ENCODE peak calls at places on chromosome 1, in four cellular contexts. A, Z, J and K are unnamed samples.

GRCh38 chr1:37930246-37931142 is 16.4 kb downstream of the INPP5B start:
- DNase-seq in A (peak), J (no peak), Z (no peak), K (peak)

GRCh38 chr1:157045251-157046218 is at the start of gene ARHGEF11:
- DNase-seq in Z (peak), A (peak), J (peak), K (peak)

GRCh38 chr1:65090406-65090805 is 57.6 kb upstream of the AK4 start:
- DNase-seq in J (no peak), A (no peak), Z (no peak), K (no peak)

GRCh38 chr1:8040586-8040985 is 14.5 kb upstream of the ERRFI1 start:
- DNase-seq in A (peak), Z (peak), J (no peak), K (peak)

GRCh38 chr1:186819140-186819539 is 9.6 kb upstream of the PLA2G4A start:
- DNase-seq in A (peak), Z (peak), J (no peak), K (peak)

GRCh38 chr1:3650248-3651010 is 526 bp upstream of the WRAP73 start:
- DNase-seq in J (no peak), A (no peak), Z (no peak), K (no peak)

GRCh38 chr1:161506336-161507223 is 1.3 kb downstream of the FCGR2A start:
- DNase-seq in Z (no peak), A (peak), J (no peak), K (peak)

GRCh38 chr1:201764166-201764565 is 64.8 kb upstream of the IPO9 start:
- DNase-seq in J (no peak), A (no peak), Z (no peak), K (no peak)

GRCh38 chr1:179090923-179091322 is 9.1 kb downstream of the TOR3A start:
- DNase-seq in J (no peak), Z (no peak), A (no peak), K (no peak)

GRCh38 chr1:109198745-109199144 is 15.0 kb upstream of the SARS1 start:
- DNase-seq in A (peak), J (no peak), Z (no peak), K (peak)

GRCh38 chr1:82775402-82776000 is 974.8 kb downstream of the ADGRL2 start:
- DNase-seq in Z (no peak), A (peak), J (peak), K (peak)

GRCh38 chr1:52366517-52366827 is 467 bp upstream of the CC2D1B start:
- DNase-seq in J (no peak), Z (no peak), A (no peak), K (no peak)

GRCh38 chr1:52365091-52365745 is 787 bp downstream of the CC2D1B start:
- DNase-seq in A (peak), Z (peak), J (no peak), K (peak)

GRCh38 chr1:52367272-52367671 is 1.3 kb upstream of the CC2D1B start:
- DNase-seq in Z (no peak), J (no peak), A (no peak), K (no peak)

GRCh38 chr1:52365746-52366516 is at the start of gene CC2D1B:
- DNase-seq in J (peak), Z (peak), A (peak), K (peak)

DNA sequence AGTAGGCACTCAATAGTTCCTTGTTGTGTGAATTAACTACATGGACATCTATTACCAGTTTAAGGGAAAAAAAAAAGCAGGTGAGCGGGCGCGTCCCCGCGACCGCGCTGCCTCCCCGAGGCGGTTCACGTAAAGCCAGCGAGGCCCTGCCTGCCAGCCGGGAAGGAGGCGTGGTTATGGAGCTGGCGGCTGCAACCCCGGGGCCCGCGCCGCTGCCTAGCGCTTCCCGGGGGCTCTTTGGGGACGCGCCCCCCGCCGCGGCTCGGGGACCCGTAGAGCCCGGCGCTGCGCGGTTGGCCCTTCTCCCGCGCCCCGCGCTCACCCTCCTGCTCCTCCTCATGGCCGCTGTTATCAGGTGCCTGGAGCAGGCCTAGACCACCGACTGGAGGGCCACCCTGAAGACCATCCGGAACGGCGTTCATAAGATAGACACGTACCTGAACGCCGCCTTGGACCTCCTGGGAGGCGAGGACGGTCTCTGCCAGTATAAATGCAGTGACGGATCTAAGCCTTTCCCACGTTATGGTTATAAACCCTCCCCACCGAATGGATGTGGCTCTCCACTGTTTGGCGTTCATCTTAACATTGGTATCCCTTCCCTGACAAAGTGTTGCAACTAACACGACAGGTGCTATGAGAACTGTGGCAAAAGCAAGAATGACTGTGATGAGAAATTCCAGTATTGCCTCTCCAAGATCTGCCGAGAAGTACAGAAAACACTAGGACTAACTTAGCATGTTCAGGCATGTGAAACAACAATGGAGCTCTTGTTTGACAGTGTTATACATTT is 2.6 kb upstream of the CC2D1B start:
- DNase-seq in A (peak), Z (no peak), J (no peak), K (peak)
- TF ChIP-seq CTCF in A (peak), Z (no peak), J (no peak), K (peak)

GRCh38 chr1:182839209-182840065 is at the start of gene DHX9:
- DNase-seq in A (peak), J (peak), Z (no peak), K (peak)
- TF ChIP-seq CTCF in A (peak), J (peak), Z (peak), K (peak)

GRCh38 chr1:155227261-155228095 is 19.0 kb downstream of the MTX1 start:
- DNase-seq in A (peak), Z (peak), J (peak), K (peak)

GRCh38 chr1:155226188-155226909 is 17.9 kb downstream of the MTX1 start:
- DNase-seq in Z (no peak), A (peak), J (no peak), K (peak)

GRCh38 chr1:155223017-155223416 is 14.5 kb downstream of the MTX1 start:
- DNase-seq in A (no peak), Z (no peak), J (no peak), K (no peak)

GRCh38 chr1:155228096-155228427 is 19.6 kb downstream of the MTX1 start:
- DNase-seq in Z (no peak), A (no peak), J (no peak), K (no peak)

DNA sequence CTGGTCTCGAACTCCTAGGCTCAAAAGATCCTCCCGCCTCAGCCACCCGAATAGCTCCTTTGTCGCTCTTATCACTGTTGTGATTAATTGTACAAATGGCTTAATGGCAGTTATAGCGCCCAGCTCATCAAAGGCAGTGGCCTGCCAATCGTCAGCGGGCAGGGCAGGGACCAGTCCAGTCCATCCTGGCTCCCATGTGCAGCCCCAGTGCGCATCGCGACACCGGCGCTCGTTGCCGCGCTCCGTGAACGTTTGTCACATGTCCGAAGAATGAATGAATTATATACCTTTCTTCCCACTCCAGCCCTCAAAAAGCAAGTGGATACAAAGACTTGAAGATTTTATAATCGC is 18.4 kb downstream of the MTX1 start:
- DNase-seq in Z (no peak), J (no peak), A (peak), K (peak)
- TF ChIP-seq CTCF in Z (no peak), J (no peak), A (no peak), K (no peak)

DNA sequence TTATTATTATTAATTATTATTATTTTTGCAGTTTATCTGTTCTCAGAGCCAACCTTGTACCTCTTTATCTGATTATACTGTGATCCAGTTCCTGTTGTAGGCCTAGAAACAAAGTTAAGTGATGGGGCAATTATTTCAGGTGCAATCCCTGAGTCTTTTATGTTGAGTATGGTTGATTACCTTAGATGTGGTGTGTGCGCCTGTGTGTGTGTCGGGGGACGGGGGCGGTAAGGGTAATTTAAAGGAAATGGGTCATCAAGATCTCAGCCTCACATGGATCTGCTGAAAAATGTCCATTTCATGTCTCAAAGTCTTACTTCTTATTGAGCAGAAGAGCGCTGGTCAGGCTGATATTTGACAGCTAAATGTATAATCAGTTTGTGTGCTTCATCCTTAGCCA is 7.8 kb upstream of the OR10T2 start:
- DNase-seq in J (no peak), A (no peak), Z (no peak), K (no peak)
- TF ChIP-seq CTCF in J (no peak), A (no peak), Z (no peak), K (no peak)